ENCODE peak calls at places on chromosomes 12 and 14, in seven cellular contexts. O is transverse colon, Y is K562, V is HCT116, P is upper lobe of left lung, H is right lobe of liver, G is AG04450. J is an unnamed sample.

GRCh38 chr14:54730156-54730961 is 163.4 kb downstream of the SAMD4A start:
- DNase-seq in Y (no peak), O (peak; percentile 16), P (no peak), G (no peak), V (no peak), H (no peak), J (no peak)

GRCh38 chr14:35991356-35991755 is 165.2 kb downstream of the BRMS1L start:
- DNase-seq in V (no peak), O (no peak), P (no peak), G (no peak), H (no peak), Y (no peak), J (no peak)

GRCh38 chr12:84785281-84785680 is 127.3 kb downstream of the SLC6A15 start:
- DNase-seq in P (no peak), H (no peak), O (no peak), G (no peak), V (no peak), Y (no peak), J (no peak)

GRCh38 chr12:122437656-122438121 is 15.2 kb upstream of the CLIP1 start:
- DNase-seq in O (peak; percentile 30), Y (no peak), V (no peak), H (no peak), P (no peak), G (no peak), J (no peak)

GRCh38 chr14:80275208-80275850 is 64.0 kb upstream of the DIO2 start:
- DNase-seq in G (no peak), O (no peak), V (no peak), H (no peak), Y (no peak), P (no peak), J (no peak)

GRCh38 chr14:53946071-53946403 is 10.6 kb downstream of the BMP4 start:
- DNase-seq in Y (no peak), O (no peak), P (no peak), V (no peak), G (no peak), H (no peak), J (no peak)

GRCh38 chr12:43981726-43982125 is 145.8 kb downstream of the TMEM117 start:
- DNase-seq in P (no peak), V (no peak), O (no peak), H (no peak), Y (no peak), G (no peak), J (no peak)

GRCh38 chr14:96162741-96163140 is 41.9 kb upstream of the BDKRB2 start:
- DNase-seq in G (no peak), Y (no peak), O (no peak), H (no peak), P (no peak), V (no peak), J (no peak)

GRCh38 chr14:65627315-65627714 is 214.8 kb downstream of the FUT8 start:
- DNase-seq in H (no peak), O (no peak), G (no peak), P (peak; percentile 27), V (no peak), Y (no peak), J (peak; percentile 48)

GRCh38 chr12:55937956-55938355 is 7.0 kb downstream of the DGKA start:
- DNase-seq in V (no peak), G (no peak), O (no peak), P (no peak), Y (no peak), H (no peak), J (no peak)

GRCh38 chr14:28012629-28013415 is 753.8 kb upstream of the FOXG1 start:
- DNase-seq in G (no peak), H (no peak), O (no peak), V (no peak), P (no peak), Y (no peak), J (no peak)

GRCh38 chr12:52245259-52245961 is 12.4 kb downstream of the KRT7 start:
- DNase-seq in O (no peak), Y (no peak), V (no peak), H (no peak), G (no peak), P (no peak), J (no peak)

GRCh38 chr12:6045438-6045837 is 79.0 kb downstream of the VWF start:
- DNase-seq in H (no peak), V (no peak), G (no peak), O (no peak), Y (no peak), P (no peak), J (no peak)

GRCh38 chr14:58547649-58548048 is 90.1 kb upstream of the DACT1 start:
- DNase-seq in Y (no peak), P (no peak), V (no peak), G (no peak), O (no peak), H (no peak), J (no peak)

GRCh38 chr14:64465856-64466554 is 706 bp downstream of the AKAP5 start:
- DNase-seq in P (no peak), V (no peak), G (peak; percentile 8), H (no peak), O (no peak), Y (peak; percentile 10), J (no peak)
- H3K27ac ChIP-seq in P (peak overlapping the region; percentile 49), V (no peak overlapping the region), G (no peak overlapping the region), H (no peak overlapping the region), O (peak overlapping the region; percentile 78), Y (no peak overlapping the region), J (peak overlapping the region; percentile 73)

DNA sequence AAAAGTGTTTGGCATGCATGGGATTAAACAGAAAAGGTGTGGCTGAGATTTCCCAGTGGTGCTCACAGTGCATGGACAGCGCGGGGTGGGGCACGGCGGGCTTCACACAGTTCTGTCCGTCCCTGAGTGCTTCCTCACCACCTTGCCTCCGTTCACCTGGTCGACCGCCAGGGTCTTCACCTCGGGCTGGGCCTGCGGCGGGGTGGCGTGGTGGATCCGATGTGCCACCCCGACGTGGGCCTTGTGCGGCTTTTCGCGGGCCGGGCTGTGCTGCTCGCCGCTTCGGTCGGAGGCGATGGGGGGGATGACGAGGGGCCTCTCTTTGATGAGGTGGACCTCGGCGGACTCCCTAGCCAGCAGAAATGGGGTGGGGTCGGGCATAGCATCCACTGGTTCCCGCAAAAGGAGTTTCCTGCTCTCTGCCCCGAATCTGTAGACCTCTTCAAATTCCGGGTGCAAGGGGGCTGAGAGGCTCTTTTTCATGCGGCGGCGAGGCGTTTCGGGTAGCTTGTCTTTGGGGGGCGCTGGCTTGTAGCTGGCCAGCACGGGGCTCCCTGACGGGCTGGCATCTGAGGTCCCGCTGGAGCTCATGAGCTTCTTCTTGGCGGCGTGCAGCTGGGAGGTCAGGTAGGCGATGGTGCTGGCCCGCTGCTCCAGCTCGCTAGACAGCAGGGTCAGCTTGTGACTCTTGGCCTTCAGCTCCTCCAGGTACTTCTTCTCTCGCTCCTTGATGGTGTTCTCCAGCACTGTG is 35.5 kb downstream of the CCDC92 start:
- DNase-seq in H (no peak), V (no peak), G (no peak), P (no peak), Y (no peak), O (no peak), J (no peak)
- H3K4me3 ChIP-seq in H (no peak overlapping the region), V (no peak overlapping the region), G (no peak overlapping the region), P (no peak overlapping the region), Y (no peak overlapping the region), O (no peak overlapping the region), J (no peak overlapping the region)

DNA sequence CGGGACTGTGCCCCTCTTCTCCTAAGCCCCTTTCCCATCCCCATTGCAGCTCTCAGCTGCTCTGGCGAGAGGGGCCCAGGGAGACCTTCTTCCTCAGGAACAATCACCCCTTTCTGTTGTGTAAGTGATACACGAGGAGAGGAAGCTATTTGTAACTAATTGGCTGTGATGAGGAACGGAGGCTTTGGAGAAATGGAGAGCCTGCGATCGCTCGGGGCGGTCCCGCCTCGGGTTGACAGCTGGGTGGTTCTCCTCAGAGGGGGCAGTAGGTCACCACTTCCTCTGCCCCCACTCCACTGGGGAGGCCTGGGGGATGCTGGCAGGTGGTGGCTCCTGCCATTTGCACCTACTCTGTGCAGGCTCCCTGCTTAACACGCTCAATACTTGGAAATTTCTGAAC is 6.7 kb upstream of the PGF start:
- DNase-seq in Y (no peak), G (no peak), O (no peak), P (no peak), V (no peak), H (no peak), J (no peak)
- H3K27ac ChIP-seq in Y (no peak overlapping the region), G (no peak overlapping the region), O (no peak overlapping the region), P (no peak overlapping the region), V (no peak overlapping the region), H (no peak overlapping the region), J (no peak overlapping the region)

GRCh38 chr12:8780389-8780788 is 42.0 kb upstream of the A2ML1 start:
- DNase-seq in V (peak; percentile 18), Y (peak; percentile 28), O (no peak), G (peak; percentile 1), H (no peak), P (no peak), J (no peak)
- H3K4me3 ChIP-seq in V (no peak overlapping the region), Y (no peak overlapping the region), O (no peak overlapping the region), G (no peak overlapping the region), H (no peak overlapping the region), P (no peak overlapping the region), J (no peak overlapping the region)

GRCh38 chr14:64422753-64423152 is 34.6 kb downstream of the MTHFD1 start:
- DNase-seq in H (no peak), O (no peak), V (no peak), Y (no peak), P (no peak), G (no peak), J (no peak)

GRCh38 chr14:64419003-64419402 is 30.9 kb downstream of the MTHFD1 start:
- DNase-seq in V (no peak), Y (no peak), G (no peak), P (no peak), H (no peak), O (no peak), J (no peak)

GRCh38 chr14:64423987-64424386 is 35.8 kb downstream of the MTHFD1 start:
- DNase-seq in P (no peak), G (no peak), Y (no peak), H (no peak), V (no peak), O (no peak), J (no peak)

GRCh38 chr14:64422006-64422405 is 33.9 kb downstream of the MTHFD1 start:
- DNase-seq in P (no peak), Y (no peak), H (no peak), V (no peak), O (no peak), G (no peak), J (no peak)

DNA sequence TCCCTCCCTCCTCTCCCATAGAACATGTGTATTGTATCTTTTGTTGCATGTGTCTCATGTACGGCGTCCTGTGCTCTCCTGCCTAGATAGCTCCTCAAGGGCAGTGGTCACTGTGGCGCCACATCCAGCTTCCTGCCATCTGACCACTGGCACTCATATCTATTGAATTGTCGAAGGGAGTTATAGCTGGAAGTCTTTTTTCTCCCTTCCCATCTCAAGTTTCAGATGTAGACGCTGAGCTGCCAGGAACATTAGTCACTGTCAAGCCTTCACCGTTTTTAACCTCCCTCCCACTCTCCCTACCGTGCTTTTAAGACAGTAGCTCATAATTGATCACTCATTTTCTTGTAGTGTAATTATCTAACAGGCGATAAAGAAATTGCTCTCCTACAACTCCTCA is 33.0 kb downstream of the MTHFD1 start:
- DNase-seq in V (no peak), G (no peak), Y (no peak), P (no peak), O (no peak), H (no peak), J (no peak)
- H3K27ac ChIP-seq in V (peak overlapping the region; percentile 31), G (no peak overlapping the region), Y (no peak overlapping the region), P (no peak overlapping the region), O (no peak overlapping the region), H (no peak overlapping the region), J (no peak overlapping the region)

GRCh38 chr14:22980672-22981089 is 1.7 kb downstream of the AJUBA start:
- DNase-seq in G (no peak), P (peak; percentile 54), H (peak; percentile 67), O (peak; percentile 59), Y (no peak), V (no peak), J (peak; percentile 65)
- H3K4me3 ChIP-seq in G (peak overlapping the region; percentile 92), P (peak overlapping the region; percentile 64), H (peak overlapping the region; percentile 65), O (peak overlapping the region; percentile 48), Y (no peak overlapping the region), V (peak overlapping the region; percentile 83), J (peak overlapping the region; percentile 85)

GRCh38 chr14:93957751-93958566 is 18.4 kb downstream of the ASB2 start:
- DNase-seq in G (no peak), P (no peak), O (no peak), V (no peak), Y (no peak), H (no peak), J (no peak)
- H3K27ac ChIP-seq in G (no peak overlapping the region), P (no peak overlapping the region), O (peak overlapping the region; percentile 70), V (no peak overlapping the region), Y (no peak overlapping the region), H (no peak overlapping the region), J (no peak overlapping the region)

J was measured in lower lobe of right lung.